ENCODE peak calls at places on chromosome 11, in seven cellular contexts. T, J, W, D, F, U and M are unnamed samples.

GRCh38 chr11:60767388-60767811 is 10.7 kb downstream of the MS4A15 start:
- DNase-seq in W (no peak), U (peak; percentile 83), D (peak; percentile 25), F (no peak), J (no peak), T (no peak), M (no peak)

GRCh38 chr11:61728066-61728939 is 24.1 kb upstream of the MYRF start:
- DNase-seq in F (no peak), D (no peak), T (no peak), U (no peak), W (no peak), J (no peak), M (no peak)

GRCh38 chr11:12770966-12771597 is 96.9 kb downstream of the TEAD1 start:
- DNase-seq in J (no peak), D (no peak), U (no peak), F (no peak), T (no peak), W (no peak), M (no peak)

GRCh38 chr11:64518928-64519327 is 72.1 kb upstream of the SLC22A12 start:
- DNase-seq in T (no peak), F (no peak), D (no peak), W (no peak), J (no peak), U (no peak), M (no peak)

GRCh38 chr11:111148953-111149352 is 96.6 kb upstream of the POU2AF2 start:
- DNase-seq in U (no peak), J (no peak), T (no peak), D (no peak), W (no peak), F (no peak), M (no peak)

GRCh38 chr11:106446961-106447360 is 369.5 kb downstream of the AASDHPPT start:
- DNase-seq in U (no peak), W (no peak), F (no peak), D (no peak), T (no peak), J (no peak), M (no peak)

GRCh38 chr11:105466582-105467228 is 143.2 kb upstream of the GRIA4 start:
- DNase-seq in F (no peak), J (no peak), T (no peak), D (no peak), W (no peak), U (no peak), M (no peak)

GRCh38 chr11:20443596-20443995 is 56.1 kb downstream of the PRMT3 start:
- DNase-seq in J (no peak), U (peak; percentile 24), W (no peak), F (no peak), D (no peak), T (no peak), M (no peak)

GRCh38 chr11:32154275-32154674 is 63.4 kb downstream of the RCN1 start:
- DNase-seq in D (no peak), U (no peak), W (no peak), F (no peak), T (peak; percentile 62), J (no peak), M (no peak)

GRCh38 chr11:60923326-60923725 is 934 bp upstream of the TMEM132A start:
- DNase-seq in U (no peak), J (no peak), T (no peak), W (no peak), F (no peak), D (no peak), M (no peak)

GRCh38 chr11:60971520-60971919 is at the start of gene CD6:
- DNase-seq in W (no peak), T (no peak), F (no peak), U (no peak), D (no peak), J (no peak), M (no peak)

GRCh38 chr11:16001044-16001568 is 355.2 kb downstream of the SOX6 start:
- DNase-seq in D (no peak), T (no peak), J (no peak), W (no peak), F (no peak), U (no peak), M (no peak)

GRCh38 chr11:104320091-104320490 is 156.1 kb upstream of the PDGFD start:
- DNase-seq in W (no peak), D (no peak), J (no peak), T (no peak), F (no peak), U (no peak), M (no peak)

GRCh38 chr11:9493492-9493891 is 32.7 kb downstream of the ZNF143 start:
- DNase-seq in W (no peak), D (no peak), J (no peak), U (no peak), T (no peak), F (no peak), M (no peak)

GRCh38 chr11:86592047-86592564 is 80.3 kb downstream of the ME3 start:
- DNase-seq in F (no peak), D (no peak), U (no peak), J (no peak), W (no peak), T (no peak), M (no peak)

GRCh38 chr11:33195391-33196190 is 34.3 kb upstream of the CSTF3 start:
- DNase-seq in U (no peak), W (no peak), F (no peak), J (no peak), T (no peak), D (no peak), M (no peak)

GRCh38 chr11:44766972-44767278 is 40.2 kb downstream of the TSPAN18 start:
- DNase-seq in W (no peak), T (no peak), F (no peak), J (peak; percentile 14), D (no peak), U (no peak), M (no peak)

GRCh38 chr11:123194308-123195181 is 503 bp downstream of the CLMP start:
- DNase-seq in T (no peak), F (no peak), W (peak; percentile 80), J (peak; percentile 38), U (no peak), D (no peak), M (no peak)

GRCh38 chr11:128813729-128814128 is 53.4 kb downstream of the KCNJ1 start:
- DNase-seq in U (no peak), W (no peak), F (no peak), J (no peak), T (no peak), D (no peak), M (no peak)

GRCh38 chr11:1220941-1221721 is 1.7 kb upstream of the MUC5B start:
- DNase-seq in F (no peak), U (no peak), J (no peak), W (peak; percentile 50), T (no peak), D (no peak), M (no peak)

GRCh38 chr11:43576834-43577521 is 103.6 kb upstream of the HSD17B12 start:
- DNase-seq in J (peak; percentile 59), T (no peak), D (no peak), W (no peak), U (peak; percentile 80), F (no peak), M (peak; percentile 44)

GRCh38 chr11:89182773-89183172 is 5.1 kb downstream of the TYR start:
- DNase-seq in U (no peak), D (no peak), T (no peak), J (no peak), F (no peak), W (no peak), M (no peak)

GRCh38 chr11:122920579-122920978 is 38.0 kb downstream of the JHY start:
- DNase-seq in W (no peak), D (no peak), F (no peak), U (no peak), J (no peak), T (no peak), M (no peak)

GRCh38 chr11:68441466-68442230 is 18.9 kb upstream of the PPP6R3 start:
- DNase-seq in T (no peak), F (no peak), J (no peak), D (no peak), W (no peak), U (no peak), M (no peak)
- TF ChIP-seq EP300 in T (no peak), F (no peak), J (no peak), D (no peak), W (no peak), U (no peak), M (no peak)

GRCh38 chr11:93784152-93784934 is at the start of gene MED17:
- DNase-seq in W (peak; percentile 96), F (peak; percentile 86), U (peak; percentile 94), D (peak; percentile 75), T (peak; percentile 64), J (peak; percentile 91), M (peak; percentile 92)
- TF ChIP-seq EP300 in W (no peak), F (peak; percentile 97), U (no peak), D (no peak), T (no peak), J (no peak), M (no peak)

DNA sequence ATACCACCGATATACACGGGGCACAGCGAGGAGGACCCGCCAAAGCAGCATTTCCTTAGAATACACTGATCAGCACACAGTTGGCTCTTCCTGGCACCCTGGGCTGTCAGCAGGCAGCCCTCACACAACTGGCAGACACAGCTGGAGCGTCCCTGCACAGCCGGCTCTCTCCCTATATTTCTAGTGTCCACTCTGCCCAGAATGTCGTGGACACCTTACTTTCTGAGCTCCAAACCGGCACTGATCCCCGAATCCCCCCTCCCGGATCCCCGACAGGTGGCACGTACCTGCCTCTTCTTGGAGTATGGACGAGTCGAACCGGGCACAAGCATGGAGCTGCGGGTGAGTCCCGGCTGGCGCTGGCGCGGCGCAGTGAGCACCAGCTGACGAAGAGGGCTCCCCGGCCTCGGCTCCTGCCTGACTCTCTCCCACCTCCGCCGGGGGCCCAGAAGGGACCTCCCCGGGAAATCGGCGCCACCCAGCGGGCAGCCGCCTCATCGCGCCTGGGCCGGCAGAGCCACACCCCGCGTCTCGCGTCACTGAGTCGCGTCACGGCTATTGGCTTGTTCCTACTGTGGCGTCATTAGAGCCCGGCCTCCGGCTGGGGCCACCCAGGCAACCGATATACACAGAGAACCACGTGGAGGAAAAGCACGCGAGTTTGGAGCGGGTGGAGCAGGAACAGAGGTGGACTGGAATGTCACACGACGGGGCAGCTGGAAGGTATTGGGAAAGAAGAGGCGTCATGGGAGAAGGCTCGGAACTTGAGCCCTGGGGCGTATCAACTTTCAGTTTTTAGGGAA is at the start of gene USP2:
- DNase-seq in T (peak; percentile 48), U (peak; percentile 95), W (peak; percentile 98), F (peak; percentile 95), J (peak; percentile 97), D (no peak), M (peak; percentile 98)
- TF ChIP-seq EP300 in T (no peak), U (peak; percentile 24), W (peak; percentile 92), F (peak; percentile 95), J (peak; percentile 77), D (no peak), M (peak; percentile 69)

DNA sequence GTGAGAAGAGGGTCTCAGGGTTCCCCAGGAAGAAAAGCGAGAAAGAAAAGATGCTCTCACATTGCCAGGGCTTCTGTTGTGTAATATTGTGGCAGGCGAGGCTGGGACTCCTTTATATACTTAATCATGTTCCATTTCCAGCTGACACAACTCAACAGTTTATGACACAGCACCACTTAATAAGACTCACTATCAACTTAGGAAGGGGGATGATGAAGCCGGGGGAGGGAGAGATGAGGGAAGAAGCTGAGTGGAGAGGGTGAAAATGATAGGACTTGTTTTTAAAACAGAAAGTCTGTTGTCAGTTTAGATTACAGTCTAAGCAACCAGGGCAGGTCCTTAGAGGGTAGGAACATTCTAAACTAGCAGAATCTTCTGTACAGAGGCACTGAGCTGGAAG is 397.0 kb downstream of the NXPE2 start:
- DNase-seq in D (no peak), J (no peak), U (no peak), W (no peak), F (no peak), T (no peak), M (no peak)
- TF ChIP-seq EP300 in D (no peak), J (no peak), U (no peak), W (no peak), F (no peak), T (no peak), M (no peak)